ENCODE peak calls at places on chromosome 1, in seven cellular contexts. One of them, this sample, is unnamed. For H3K4me1, the result is how much of the 10 kb centered on the place peaks cover.

GRCh38 chr1:234992065-234992464 is 136.6 kb downstream of the TOMM20 start:
- ATAC-seq in upper lobe of right lung: no peak
- ATAC-seq in mucosa of descending colon: no peak
- ATAC-seq in lower lobe of right lung: no peak
- ATAC-seq in CD8-positive, alpha-beta T cell: no peak
- ATAC-seq in IMR-90: no peak
- ATAC-seq in heart right ventricle: no peak
- ATAC-seq in this sample: no peak

GRCh38 chr1:237873487-237873927 is 17.2 kb downstream of the ZP4 start:
- ATAC-seq in upper lobe of right lung: no peak
- ATAC-seq in mucosa of descending colon: no peak
- ATAC-seq in lower lobe of right lung: no peak
- ATAC-seq in CD8-positive, alpha-beta T cell: no peak
- ATAC-seq in IMR-90: peak
- ATAC-seq in heart right ventricle: no peak
- ATAC-seq in this sample: no peak

GRCh38 chr1:12095822-12096263 is 32.7 kb downstream of the TNFRSF8 start:
- ATAC-seq in upper lobe of right lung: peak
- ATAC-seq in mucosa of descending colon: no peak
- ATAC-seq in lower lobe of right lung: no peak
- ATAC-seq in CD8-positive, alpha-beta T cell: no peak
- ATAC-seq in IMR-90: no peak
- ATAC-seq in heart right ventricle: no peak
- ATAC-seq in this sample: no peak

GRCh38 chr1:209490013-209490412 is 93.5 kb upstream of the CAMK1G start:
- ATAC-seq in upper lobe of right lung: peak
- ATAC-seq in mucosa of descending colon: no peak
- ATAC-seq in lower lobe of right lung: no peak
- ATAC-seq in CD8-positive, alpha-beta T cell: no peak
- ATAC-seq in IMR-90: peak
- ATAC-seq in heart right ventricle: no peak
- ATAC-seq in this sample: no peak

GRCh38 chr1:33473900-33474299 is 1.5 kb downstream of the ZSCAN20 start:
- ATAC-seq in upper lobe of right lung: no peak
- ATAC-seq in mucosa of descending colon: no peak
- ATAC-seq in lower lobe of right lung: no peak
- ATAC-seq in CD8-positive, alpha-beta T cell: no peak
- ATAC-seq in IMR-90: no peak
- ATAC-seq in heart right ventricle: peak
- ATAC-seq in this sample: no peak

GRCh38 chr1:209576392-209576791 is 7.1 kb upstream of the CAMK1G start:
- ATAC-seq in upper lobe of right lung: no peak
- ATAC-seq in mucosa of descending colon: no peak
- ATAC-seq in lower lobe of right lung: no peak
- ATAC-seq in CD8-positive, alpha-beta T cell: no peak
- ATAC-seq in IMR-90: no peak
- ATAC-seq in heart right ventricle: no peak
- ATAC-seq in this sample: no peak

GRCh38 chr1:54305906-54306514 is 100.2 kb downstream of the SSBP3 start:
- ATAC-seq in upper lobe of right lung: no peak
- ATAC-seq in mucosa of descending colon: no peak
- ATAC-seq in lower lobe of right lung: no peak
- ATAC-seq in CD8-positive, alpha-beta T cell: no peak
- ATAC-seq in IMR-90: peak
- ATAC-seq in heart right ventricle: peak
- ATAC-seq in this sample: no peak

GRCh38 chr1:245589221-245589620 is 434.4 kb downstream of the KIF26B start:
- ATAC-seq in upper lobe of right lung: no peak
- ATAC-seq in mucosa of descending colon: no peak
- ATAC-seq in lower lobe of right lung: no peak
- ATAC-seq in CD8-positive, alpha-beta T cell: no peak
- ATAC-seq in IMR-90: no peak
- ATAC-seq in heart right ventricle: no peak
- ATAC-seq in this sample: no peak

GRCh38 chr1:25890249-25891034 is 14.9 kb upstream of the PAQR7 start:
- ATAC-seq in upper lobe of right lung: peak
- ATAC-seq in mucosa of descending colon: peak
- ATAC-seq in lower lobe of right lung: peak
- ATAC-seq in CD8-positive, alpha-beta T cell: no peak
- ATAC-seq in IMR-90: no peak
- ATAC-seq in heart right ventricle: no peak
- ATAC-seq in this sample: no peak

GRCh38 chr1:178938959-178939317 is 68.1 kb upstream of the ANGPTL1 start:
- ATAC-seq in upper lobe of right lung: no peak
- ATAC-seq in mucosa of descending colon: peak
- ATAC-seq in lower lobe of right lung: peak
- ATAC-seq in CD8-positive, alpha-beta T cell: no peak
- ATAC-seq in IMR-90: no peak
- ATAC-seq in heart right ventricle: peak
- ATAC-seq in this sample: peak

GRCh38 chr1:181647314-181648035 is 164.2 kb downstream of the CACNA1E start:
- ATAC-seq in upper lobe of right lung: peak
- ATAC-seq in mucosa of descending colon: peak
- ATAC-seq in lower lobe of right lung: no peak
- ATAC-seq in CD8-positive, alpha-beta T cell: no peak
- ATAC-seq in IMR-90: no peak
- ATAC-seq in heart right ventricle: no peak
- ATAC-seq in this sample: no peak

GRCh38 chr1:8201331-8201861 is 116.5 kb upstream of the SLC45A1 start:
- ATAC-seq in upper lobe of right lung: peak
- ATAC-seq in mucosa of descending colon: no peak
- ATAC-seq in lower lobe of right lung: peak
- ATAC-seq in CD8-positive, alpha-beta T cell: no peak
- ATAC-seq in IMR-90: no peak
- ATAC-seq in heart right ventricle: no peak
- ATAC-seq in this sample: no peak
- H3K4me1 ChIP-seq in upper lobe of right lung: under half
- H3K4me1 ChIP-seq in mucosa of descending colon: under half
- H3K4me1 ChIP-seq in lower lobe of right lung: half or more
- H3K4me1 ChIP-seq in CD8-positive, alpha-beta T cell: under half
- H3K4me1 ChIP-seq in IMR-90: under half
- H3K4me1 ChIP-seq in heart right ventricle: under half
- H3K4me1 ChIP-seq in this sample: under half

GRCh38 chr1:79197421-79197820 is 190.9 kb upstream of the ADGRL4 start:
- ATAC-seq in upper lobe of right lung: no peak
- ATAC-seq in mucosa of descending colon: no peak
- ATAC-seq in lower lobe of right lung: no peak
- ATAC-seq in CD8-positive, alpha-beta T cell: no peak
- ATAC-seq in IMR-90: no peak
- ATAC-seq in heart right ventricle: no peak
- ATAC-seq in this sample: no peak
- TF ChIP-seq CTCF in upper lobe of right lung: peak
- TF ChIP-seq CTCF in mucosa of descending colon: no peak
- TF ChIP-seq CTCF in lower lobe of right lung: peak
- TF ChIP-seq CTCF in CD8-positive, alpha-beta T cell: no peak
- TF ChIP-seq CTCF in IMR-90: peak
- TF ChIP-seq CTCF in heart right ventricle: no peak
- TF ChIP-seq CTCF in this sample: peak

GRCh38 chr1:88698140-88698539 is 14.1 kb downstream of the PKN2 start:
- ATAC-seq in upper lobe of right lung: no peak
- ATAC-seq in mucosa of descending colon: no peak
- ATAC-seq in lower lobe of right lung: no peak
- ATAC-seq in CD8-positive, alpha-beta T cell: no peak
- ATAC-seq in IMR-90: peak
- ATAC-seq in heart right ventricle: no peak
- ATAC-seq in this sample: no peak
- H3K4me1 ChIP-seq in upper lobe of right lung: under half
- H3K4me1 ChIP-seq in mucosa of descending colon: under half
- H3K4me1 ChIP-seq in lower lobe of right lung: under half
- H3K4me1 ChIP-seq in CD8-positive, alpha-beta T cell: under half
- H3K4me1 ChIP-seq in IMR-90: under half
- H3K4me1 ChIP-seq in heart right ventricle: under half
- H3K4me1 ChIP-seq in this sample: under half

GRCh38 chr1:107477233-107477632 is 336.4 kb downstream of the NTNG1 start:
- ATAC-seq in upper lobe of right lung: no peak
- ATAC-seq in mucosa of descending colon: no peak
- ATAC-seq in lower lobe of right lung: no peak
- ATAC-seq in CD8-positive, alpha-beta T cell: no peak
- ATAC-seq in IMR-90: no peak
- ATAC-seq in heart right ventricle: no peak
- ATAC-seq in this sample: no peak
- TF ChIP-seq CTCF in upper lobe of right lung: no peak
- TF ChIP-seq CTCF in mucosa of descending colon: no peak
- TF ChIP-seq CTCF in lower lobe of right lung: no peak
- TF ChIP-seq CTCF in CD8-positive, alpha-beta T cell: no peak
- TF ChIP-seq CTCF in IMR-90: no peak
- TF ChIP-seq CTCF in heart right ventricle: no peak
- TF ChIP-seq CTCF in this sample: no peak